ENCODE peak calls at places on chromosomes 2 and 18, in five cellular contexts. K, R, P, V and E are unnamed samples.

GRCh38 chr18:76519156-76519549 is 24.1 kb upstream of the ZNF516 start:
- DNase-seq in K (no peak), R (peak), P (no peak), V (no peak), E (no peak)

GRCh38 chr2:1793868-1794445 is 49.6 kb upstream of the PXDN start:
- DNase-seq in K (peak), R (peak), P (no peak), V (no peak), E (no peak)

GRCh38 chr2:142778289-142778688 is 99.2 kb upstream of the KYNU start:
- DNase-seq in K (no peak), R (no peak), P (no peak), V (no peak), E (no peak)

GRCh38 chr2:175371378-175371777 is 189.9 kb upstream of the ATP5MC3 start:
- DNase-seq in K (no peak), R (no peak), P (no peak), V (no peak), E (no peak)

GRCh38 chr2:199992296-199992695 is 36.9 kb downstream of the MAIP1 start:
- DNase-seq in K (no peak), R (no peak), P (no peak), V (no peak), E (no peak)

GRCh38 chr2:2902551-2903216 is 474.9 kb downstream of the EIPR1 start:
- DNase-seq in K (no peak), R (no peak), P (no peak), V (no peak), E (no peak)

GRCh38 chr18:24678626-24679025 is 218.2 kb downstream of the HRH4 start:
- DNase-seq in K (no peak), R (no peak), P (no peak), V (peak), E (no peak)

GRCh38 chr18:13813271-13813849 is 10.6 kb upstream of the MC5R start:
- DNase-seq in K (peak), R (peak), P (peak), V (peak), E (peak)

GRCh38 chr2:86417961-86418360 is 23.2 kb upstream of the KDM3A start:
- DNase-seq in K (no peak), R (peak), P (peak), V (peak), E (peak)

GRCh38 chr2:226835420-226835795 is 446 bp upstream of the RHBDD1 start:
- DNase-seq in K (no peak), R (no peak), P (no peak), V (no peak), E (no peak)

GRCh38 chr2:64218137-64218536 is 73.9 kb upstream of the PELI1 start:
- DNase-seq in K (no peak), R (no peak), P (no peak), V (no peak), E (no peak)

GRCh38 chr2:232951891-232952290 is 61.2 kb downstream of the NGEF start:
- DNase-seq in K (no peak), R (peak), P (no peak), V (peak), E (peak)

GRCh38 chr18:44589709-44590108 is 91.0 kb upstream of the SETBP1 start:
- DNase-seq in K (no peak), R (peak), P (peak), V (peak), E (peak)

GRCh38 chr2:174683392-174683759 is 80.9 kb downstream of the CHRNA1 start:
- DNase-seq in K (no peak), R (peak), P (peak), V (no peak), E (peak)

GRCh38 chr2:11377915-11378649 is 33.6 kb upstream of the ROCK2 start:
- DNase-seq in K (no peak), R (peak), P (peak), V (no peak), E (no peak)

GRCh38 chr18:59961086-59961485 is 61.3 kb downstream of the PMAIP1 start:
- DNase-seq in K (no peak), R (no peak), P (no peak), V (peak), E (peak)

GRCh38 chr18:60277855-60278480 is 94.6 kb downstream of the MC4R start:
- DNase-seq in K (no peak), R (peak), P (peak), V (peak), E (peak)

GRCh38 chr18:36303203-36303844 is 5.8 kb downstream of the FHOD3 start:
- DNase-seq in K (no peak), R (no peak), P (no peak), V (no peak), E (no peak)

GRCh38 chr2:129885735-129886134 is 93.7 kb upstream of the RAB6C start:
- DNase-seq in K (peak), R (no peak), P (no peak), V (no peak), E (no peak)

GRCh38 chr2:151357359-151357758 is at the start of gene TNFAIP6:
- DNase-seq in K (no peak), R (peak), P (peak), V (peak), E (peak)

GRCh38 chr2:28028025-28028424 is 137.5 kb downstream of the BABAM2 start:
- DNase-seq in K (no peak), R (no peak), P (no peak), V (no peak), E (no peak)

GRCh38 chr2:198143793-198144192 is 339.4 kb downstream of the PLCL1 start:
- DNase-seq in K (no peak), R (no peak), P (no peak), V (no peak), E (no peak)

DNA sequence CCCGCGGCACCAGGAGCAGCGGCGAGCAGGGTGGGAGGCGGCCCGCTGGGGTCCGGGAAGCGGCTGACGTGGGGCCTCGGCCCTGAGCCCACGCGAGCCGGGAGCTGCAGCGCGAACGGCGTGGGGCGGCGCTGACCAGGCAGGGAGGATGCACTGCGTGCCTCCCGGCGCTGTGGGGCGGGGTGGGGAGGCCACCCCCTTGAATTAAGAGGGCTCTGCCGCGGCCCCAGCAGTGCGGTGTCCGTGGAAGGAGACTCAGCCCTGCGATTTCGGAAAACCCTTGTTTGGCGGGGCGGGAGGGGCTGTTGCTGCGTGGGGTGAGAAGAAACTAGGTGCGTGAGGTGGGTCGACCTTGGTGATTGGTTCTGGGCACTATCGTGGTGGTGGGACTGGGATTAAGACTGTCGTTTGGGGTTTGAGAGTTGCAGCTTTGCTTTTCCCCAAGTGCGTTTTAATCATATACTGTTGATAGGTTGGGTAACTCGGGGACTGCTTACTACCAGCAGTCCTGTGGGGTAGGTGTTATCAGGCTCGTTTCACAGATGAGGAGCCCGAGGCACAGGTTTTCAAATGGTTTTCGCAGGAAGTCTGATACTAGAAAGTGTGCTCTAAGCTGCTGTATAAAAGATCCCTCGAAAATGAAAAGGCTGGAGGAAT is 703 bp downstream of the ACSL3 start:
- DNase-seq in K (peak), R (peak), P (no peak), V (peak), E (peak)
- H3K4me3 ChIP-seq in K (peak), R (peak), P (peak), V (peak), E (peak)

GRCh38 chr2:98924038-98924437 is 12.0 kb downstream of the CRACDL start:
- DNase-seq in K (no peak), R (no peak), P (no peak), V (no peak), E (no peak)

GRCh38 chr2:98921062-98921461 is 15.0 kb downstream of the CRACDL start:
- DNase-seq in K (no peak), R (no peak), P (no peak), V (peak), E (peak)

GRCh38 chr2:98926601-98927000 is 9.4 kb downstream of the CRACDL start:
- DNase-seq in K (no peak), R (no peak), P (no peak), V (no peak), E (no peak)

GRCh38 chr2:98924910-98925309 is 11.1 kb downstream of the CRACDL start:
- DNase-seq in K (no peak), R (no peak), P (no peak), V (no peak), E (no peak)

DNA sequence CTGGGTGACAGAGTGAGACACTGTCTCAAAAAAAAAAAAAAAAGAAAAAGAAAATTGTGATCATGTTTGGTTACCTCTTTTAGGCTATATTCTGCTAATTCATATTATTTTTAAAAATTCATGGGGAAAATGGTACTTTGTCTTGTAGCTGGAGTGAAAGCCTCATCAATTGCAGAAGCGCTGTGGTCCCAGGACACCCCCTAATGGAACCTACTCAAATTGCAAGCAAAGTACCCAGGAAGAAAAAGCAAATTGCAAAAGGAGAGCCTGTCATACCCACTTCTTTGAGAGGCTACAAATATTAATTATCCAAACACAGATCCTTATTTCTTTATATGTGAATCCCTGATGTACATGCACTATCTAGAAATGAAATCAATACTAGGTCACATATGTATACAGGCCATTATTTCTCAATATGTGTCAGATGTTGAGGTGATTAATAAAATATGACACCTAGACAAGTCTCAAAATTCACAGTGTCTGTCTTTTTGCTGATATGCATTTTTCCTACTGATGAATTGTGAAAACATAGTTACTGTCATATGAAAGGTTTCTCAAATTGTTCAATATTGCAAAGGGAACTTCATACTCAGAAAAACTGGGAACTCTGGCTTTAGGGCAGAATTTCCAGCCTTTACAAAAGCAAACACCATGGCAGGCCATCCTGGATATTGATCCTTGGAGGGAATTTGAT is 12.6 kb downstream of the CRACDL start:
- DNase-seq in K (no peak), R (no peak), P (no peak), V (no peak), E (no peak)
- TF ChIP-seq CTCF in K (no peak), R (peak), P (peak), V (peak), E (no peak)

GRCh38 chr2:42926438-42927333 is 134.3 kb upstream of the HAAO start:
- DNase-seq in K (peak), R (no peak), P (no peak), V (no peak), E (no peak)
- H3K4me3 ChIP-seq in K (no peak), R (no peak), P (no peak), V (no peak), E (no peak)

DNA sequence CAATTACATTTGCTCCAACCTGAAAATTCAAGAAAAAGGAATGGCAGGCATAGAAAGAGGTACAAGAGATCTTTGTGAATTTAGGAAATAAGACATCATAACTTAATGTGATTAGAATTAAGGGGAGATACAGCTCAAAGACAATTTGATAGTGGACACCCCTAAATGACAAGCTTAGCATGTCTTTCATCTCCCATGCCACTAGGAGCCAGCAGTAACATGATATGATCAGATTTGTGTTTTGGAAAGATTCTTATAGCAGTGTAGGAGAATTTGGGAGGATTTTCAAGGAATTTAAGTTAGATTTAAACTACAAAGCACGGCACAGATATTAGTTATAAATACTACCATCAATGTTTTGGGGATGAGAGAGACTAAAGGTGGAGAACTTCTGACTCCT is 340.8 kb downstream of the RDH14 start:
- DNase-seq in K (no peak), R (peak), P (peak), V (no peak), E (peak)
- TF ChIP-seq CTCF in K (no peak), R (peak), P (peak), V (peak), E (peak)

GRCh38 chr18:2513616-2514015 is 57.7 kb downstream of the METTL4 start:
- DNase-seq in K (no peak), R (no peak), P (no peak), V (no peak), E (no peak)

GRCh38 chr18:2510416-2510815 is 60.9 kb downstream of the METTL4 start:
- DNase-seq in K (no peak), R (no peak), P (no peak), V (no peak), E (no peak)

GRCh38 chr18:2511451-2511850 is 59.9 kb downstream of the METTL4 start:
- DNase-seq in K (no peak), R (no peak), P (no peak), V (no peak), E (no peak)

GRCh38 chr18:2515408-2515807 is 55.9 kb downstream of the METTL4 start:
- DNase-seq in K (no peak), R (peak), P (peak), V (peak), E (peak)

DNA sequence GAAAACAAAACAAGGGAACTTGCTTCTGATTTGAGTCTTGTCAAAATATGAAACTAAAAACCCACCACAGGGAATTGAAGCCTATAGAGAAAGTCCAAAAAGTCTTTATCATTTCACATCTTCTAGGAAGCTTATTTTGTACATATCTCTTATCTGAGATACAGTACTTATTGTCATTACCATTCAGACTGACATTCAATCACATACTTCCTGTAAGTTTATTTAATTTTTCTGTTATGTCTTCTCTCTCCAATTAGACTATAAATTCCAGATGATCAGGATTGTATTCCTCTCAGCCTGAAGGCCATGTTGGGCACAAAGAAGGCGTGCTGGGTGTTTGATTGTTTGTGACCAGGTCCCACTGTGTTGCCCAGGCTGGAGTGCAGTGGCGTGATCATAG is 59.2 kb downstream of the METTL4 start:
- DNase-seq in K (no peak), R (no peak), P (no peak), V (no peak), E (no peak)
- H3K4me3 ChIP-seq in K (no peak), R (no peak), P (no peak), V (no peak), E (no peak)

DNA sequence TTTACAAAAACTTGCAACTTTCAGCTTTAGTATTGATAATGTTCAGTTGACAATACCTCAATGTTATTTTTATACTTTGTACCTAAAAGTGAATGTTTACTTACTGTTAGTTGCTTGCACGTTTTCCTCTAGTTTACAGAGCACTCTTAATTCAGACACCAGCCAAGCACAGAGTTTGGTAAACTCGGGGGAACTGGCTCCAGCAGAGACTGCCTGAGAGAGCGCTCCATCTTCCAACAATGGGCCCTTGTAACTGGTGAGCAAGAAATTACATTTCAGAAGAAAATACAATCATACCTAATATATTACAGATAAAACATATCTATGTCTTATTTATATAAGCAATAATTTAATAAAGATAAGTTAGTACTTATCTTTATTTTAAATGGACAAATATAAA is 3.7 kb downstream of the FAM98A start:
- DNase-seq in K (no peak), R (no peak), P (no peak), V (no peak), E (no peak)
- TF ChIP-seq CTCF in K (no peak), R (no peak), P (no peak), V (no peak), E (no peak)

GRCh38 chr2:118808429-118808809 is 39.0 kb downstream of the EN1 start:
- DNase-seq in K (no peak), R (no peak), P (no peak), V (no peak), E (no peak)
- H3K4me3 ChIP-seq in K (no peak), R (peak), P (no peak), V (no peak), E (no peak)